ENCODE peak calls at places on chromosomes 7 and 10, in eight cellular contexts. One of them, this sample, is unnamed.

GRCh38 chr7:38858281-38858884 is 50.6 kb downstream of the VPS41 start:
- DNase-seq in foreskin fibroblast: peak; percentile 32
- DNase-seq in left ventricle myocardium inferior: no peak
- DNase-seq in SHP77: peak; percentile 4
- DNase-seq in CD8-positive, alpha-beta T cell: no peak
- DNase-seq in NCI-H146: peak; percentile 44
- DNase-seq in AG09309: no peak
- DNase-seq in NCI-H226: peak; percentile 25
- DNase-seq in this sample: peak; percentile 38

GRCh38 chr10:15216700-15217099 is 48.2 kb upstream of the NMT2 start:
- DNase-seq in AG09309: no peak
- DNase-seq in foreskin fibroblast: no peak
- DNase-seq in NCI-H146: no peak
- DNase-seq in left ventricle myocardium inferior: no peak
- DNase-seq in NCI-H226: no peak
- DNase-seq in SHP77: no peak
- DNase-seq in CD8-positive, alpha-beta T cell: no peak
- DNase-seq in this sample: no peak

GRCh38 chr7:25625316-25625715 is 397.0 kb upstream of the NPVF start:
- DNase-seq in NCI-H146: no peak
- DNase-seq in left ventricle myocardium inferior: no peak
- DNase-seq in foreskin fibroblast: no peak
- DNase-seq in NCI-H226: no peak
- DNase-seq in CD8-positive, alpha-beta T cell: no peak
- DNase-seq in SHP77: no peak
- DNase-seq in AG09309: no peak
- DNase-seq in this sample: no peak

GRCh38 chr10:75238182-75239180 is 2.7 kb upstream of the COMTD1 start:
- DNase-seq in NCI-H146: no peak
- DNase-seq in foreskin fibroblast: no peak
- DNase-seq in NCI-H226: no peak
- DNase-seq in CD8-positive, alpha-beta T cell: no peak
- DNase-seq in SHP77: no peak
- DNase-seq in left ventricle myocardium inferior: peak; percentile 36
- DNase-seq in AG09309: no peak
- DNase-seq in this sample: no peak

GRCh38 chr7:33107136-33108066 is 1.8 kb downstream of the RP9 start:
- DNase-seq in NCI-H226: peak; percentile 32
- DNase-seq in foreskin fibroblast: peak; percentile 28
- DNase-seq in CD8-positive, alpha-beta T cell: no peak
- DNase-seq in NCI-H146: peak; percentile 17
- DNase-seq in left ventricle myocardium inferior: no peak
- DNase-seq in SHP77: peak; percentile 39
- DNase-seq in AG09309: no peak
- DNase-seq in this sample: peak; percentile 29

GRCh38 chr7:106542550-106543220 is 118.3 kb downstream of the CCDC71L start:
- DNase-seq in left ventricle myocardium inferior: no peak
- DNase-seq in foreskin fibroblast: peak; percentile 80
- DNase-seq in AG09309: peak; percentile 78
- DNase-seq in CD8-positive, alpha-beta T cell: peak; percentile 9
- DNase-seq in NCI-H226: peak; percentile 69
- DNase-seq in NCI-H146: peak; percentile 88
- DNase-seq in SHP77: peak; percentile 39
- DNase-seq in this sample: peak; percentile 44

GRCh38 chr10:130027716-130028464 is 63.8 kb upstream of the EBF3 start:
- DNase-seq in CD8-positive, alpha-beta T cell: no peak
- DNase-seq in SHP77: peak; percentile 65
- DNase-seq in foreskin fibroblast: no peak
- DNase-seq in NCI-H146: peak; percentile 19
- DNase-seq in left ventricle myocardium inferior: no peak
- DNase-seq in AG09309: no peak
- DNase-seq in NCI-H226: no peak
- DNase-seq in this sample: no peak

GRCh38 chr7:137026176-137026500 is 157.7 kb downstream of the CHRM2 start:
- DNase-seq in NCI-H226: no peak
- DNase-seq in NCI-H146: no peak
- DNase-seq in left ventricle myocardium inferior: no peak
- DNase-seq in foreskin fibroblast: no peak
- DNase-seq in CD8-positive, alpha-beta T cell: no peak
- DNase-seq in AG09309: no peak
- DNase-seq in SHP77: no peak
- DNase-seq in this sample: no peak

GRCh38 chr10:86178401-86179142 is 188.0 kb downstream of the GRID1 start:
- DNase-seq in CD8-positive, alpha-beta T cell: no peak
- DNase-seq in SHP77: no peak
- DNase-seq in AG09309: no peak
- DNase-seq in NCI-H226: no peak
- DNase-seq in left ventricle myocardium inferior: no peak
- DNase-seq in foreskin fibroblast: no peak
- DNase-seq in NCI-H146: peak; percentile 38
- DNase-seq in this sample: no peak

GRCh38 chr10:78811174-78811573 is 257.6 kb upstream of the ZMIZ1 start:
- DNase-seq in NCI-H226: no peak
- DNase-seq in NCI-H146: no peak
- DNase-seq in SHP77: no peak
- DNase-seq in left ventricle myocardium inferior: no peak
- DNase-seq in CD8-positive, alpha-beta T cell: no peak
- DNase-seq in AG09309: no peak
- DNase-seq in foreskin fibroblast: no peak
- DNase-seq in this sample: no peak

GRCh38 chr10:129768437-129769355 is 195.4 kb downstream of the EBF3 start:
- DNase-seq in foreskin fibroblast: no peak
- DNase-seq in left ventricle myocardium inferior: no peak
- DNase-seq in NCI-H146: no peak
- DNase-seq in NCI-H226: no peak
- DNase-seq in CD8-positive, alpha-beta T cell: no peak
- DNase-seq in SHP77: no peak
- DNase-seq in AG09309: no peak
- DNase-seq in this sample: no peak

GRCh38 chr7:50793115-50793946 is 10.6 kb upstream of the GRB10 start:
- DNase-seq in NCI-H226: peak; percentile 46
- DNase-seq in SHP77: no peak
- DNase-seq in left ventricle myocardium inferior: peak; percentile 76
- DNase-seq in AG09309: no peak
- DNase-seq in NCI-H146: peak; percentile 67
- DNase-seq in CD8-positive, alpha-beta T cell: no peak
- DNase-seq in foreskin fibroblast: peak; percentile 53
- DNase-seq in this sample: peak; percentile 74

GRCh38 chr10:133241501-133242205 is 4.0 kb downstream of the VENTX start:
- DNase-seq in SHP77: no peak
- DNase-seq in NCI-H226: no peak
- DNase-seq in foreskin fibroblast: no peak
- DNase-seq in AG09309: no peak
- DNase-seq in left ventricle myocardium inferior: no peak
- DNase-seq in CD8-positive, alpha-beta T cell: no peak
- DNase-seq in NCI-H146: no peak
- DNase-seq in this sample: no peak

GRCh38 chr7:26910221-26910620 is 45.8 kb upstream of the SKAP2 start:
- DNase-seq in NCI-H226: peak; percentile 70
- DNase-seq in CD8-positive, alpha-beta T cell: no peak
- DNase-seq in foreskin fibroblast: peak; percentile 90
- DNase-seq in NCI-H146: no peak
- DNase-seq in AG09309: peak; percentile 10
- DNase-seq in SHP77: no peak
- DNase-seq in left ventricle myocardium inferior: no peak
- DNase-seq in this sample: no peak

GRCh38 chr10:28761084-28761875 is 84.0 kb downstream of the BAMBI start:
- DNase-seq in SHP77: no peak
- DNase-seq in AG09309: no peak
- DNase-seq in left ventricle myocardium inferior: no peak
- DNase-seq in foreskin fibroblast: no peak
- DNase-seq in CD8-positive, alpha-beta T cell: no peak
- DNase-seq in NCI-H226: no peak
- DNase-seq in NCI-H146: no peak
- DNase-seq in this sample: no peak

GRCh38 chr7:151740180-151740845 is 136.6 kb downstream of the PRKAG2 start:
- DNase-seq in AG09309: no peak
- DNase-seq in CD8-positive, alpha-beta T cell: no peak
- DNase-seq in SHP77: no peak
- DNase-seq in NCI-H226: no peak
- DNase-seq in NCI-H146: peak; percentile 15
- DNase-seq in left ventricle myocardium inferior: no peak
- DNase-seq in foreskin fibroblast: no peak
- DNase-seq in this sample: no peak

GRCh38 chr10:71443676-71444075 is 47.0 kb downstream of the CDH23 start:
- DNase-seq in SHP77: no peak
- DNase-seq in NCI-H146: no peak
- DNase-seq in left ventricle myocardium inferior: no peak
- DNase-seq in NCI-H226: no peak
- DNase-seq in foreskin fibroblast: no peak
- DNase-seq in AG09309: no peak
- DNase-seq in CD8-positive, alpha-beta T cell: no peak
- DNase-seq in this sample: no peak

GRCh38 chr10:115937756-115938032 is 335.3 kb downstream of the GFRA1 start:
- DNase-seq in AG09309: no peak
- DNase-seq in CD8-positive, alpha-beta T cell: no peak
- DNase-seq in NCI-H226: no peak
- DNase-seq in left ventricle myocardium inferior: no peak
- DNase-seq in NCI-H146: peak; percentile 1
- DNase-seq in foreskin fibroblast: no peak
- DNase-seq in SHP77: no peak
- DNase-seq in this sample: no peak

GRCh38 chr10:17214991-17215781 is 12.9 kb upstream of the VIM start:
- DNase-seq in foreskin fibroblast: peak; percentile 97
- DNase-seq in SHP77: no peak
- DNase-seq in CD8-positive, alpha-beta T cell: no peak
- DNase-seq in left ventricle myocardium inferior: no peak
- DNase-seq in AG09309: peak; percentile 97
- DNase-seq in NCI-H226: peak; percentile 76
- DNase-seq in NCI-H146: no peak
- DNase-seq in this sample: no peak

GRCh38 chr7:4712371-4713182 is 30.5 kb downstream of the FOXK1 start:
- DNase-seq in AG09309: no peak
- DNase-seq in CD8-positive, alpha-beta T cell: no peak
- DNase-seq in NCI-H146: no peak
- DNase-seq in NCI-H226: no peak
- DNase-seq in foreskin fibroblast: peak; percentile 69
- DNase-seq in left ventricle myocardium inferior: no peak
- DNase-seq in SHP77: peak; percentile 90
- DNase-seq in this sample: peak; percentile 91

GRCh38 chr10:23448802-23449570 is 10.1 kb downstream of the OTUD1 start:
- DNase-seq in foreskin fibroblast: no peak
- DNase-seq in AG09309: no peak
- DNase-seq in left ventricle myocardium inferior: no peak
- DNase-seq in NCI-H146: no peak
- DNase-seq in NCI-H226: no peak
- DNase-seq in CD8-positive, alpha-beta T cell: no peak
- DNase-seq in SHP77: no peak
- DNase-seq in this sample: no peak

GRCh38 chr7:96747413-96747940 is 37.8 kb upstream of the SEM1 start:
- DNase-seq in NCI-H226: no peak
- DNase-seq in AG09309: no peak
- DNase-seq in SHP77: no peak
- DNase-seq in CD8-positive, alpha-beta T cell: no peak
- DNase-seq in NCI-H146: no peak
- DNase-seq in left ventricle myocardium inferior: no peak
- DNase-seq in foreskin fibroblast: no peak
- DNase-seq in this sample: no peak

GRCh38 chr7:131546126-131546525 is 10.3 kb downstream of the PODXL start:
- DNase-seq in CD8-positive, alpha-beta T cell: no peak
- DNase-seq in SHP77: no peak
- DNase-seq in NCI-H146: no peak
- DNase-seq in NCI-H226: peak; percentile 83
- DNase-seq in left ventricle myocardium inferior: no peak
- DNase-seq in AG09309: no peak
- DNase-seq in foreskin fibroblast: no peak
- DNase-seq in this sample: peak; percentile 30

GRCh38 chr10:93334901-93335312 is 147.2 kb downstream of the MYOF start:
- DNase-seq in SHP77: no peak
- DNase-seq in left ventricle myocardium inferior: no peak
- DNase-seq in NCI-H226: peak; percentile 31
- DNase-seq in foreskin fibroblast: peak; percentile 51
- DNase-seq in CD8-positive, alpha-beta T cell: no peak
- DNase-seq in NCI-H146: peak; percentile 53
- DNase-seq in AG09309: peak; percentile 14
- DNase-seq in this sample: peak; percentile 60

GRCh38 chr7:3107228-3107763 is 63.6 kb upstream of the CARD11 start:
- DNase-seq in left ventricle myocardium inferior: no peak
- DNase-seq in foreskin fibroblast: no peak
- DNase-seq in NCI-H226: no peak
- DNase-seq in SHP77: no peak
- DNase-seq in AG09309: no peak
- DNase-seq in NCI-H146: no peak
- DNase-seq in CD8-positive, alpha-beta T cell: no peak
- DNase-seq in this sample: no peak

GRCh38 chr10:33381897-33382578 is 47.6 kb upstream of the NRP1 start:
- DNase-seq in SHP77: no peak
- DNase-seq in NCI-H146: no peak
- DNase-seq in AG09309: peak; percentile 95
- DNase-seq in foreskin fibroblast: peak; percentile 97
- DNase-seq in NCI-H226: no peak
- DNase-seq in left ventricle myocardium inferior: no peak
- DNase-seq in CD8-positive, alpha-beta T cell: no peak
- DNase-seq in this sample: no peak